ENCODE peak calls at places on chromosomes 16 and 17, in ten cellular contexts. One of them, this sample, is unnamed.

GRCh38 chr17:17171186-17171585 is 34.9 kb downstream of the PLD6 start:
- DNase-seq in prostate gland: no peak
- DNase-seq in breast epithelium: no peak
- DNase-seq in H1: no peak
- DNase-seq in transverse colon: no peak
- DNase-seq in sigmoid colon: no peak
- DNase-seq in stomach: no peak
- DNase-seq in GM23338: no peak
- DNase-seq in Panc1: no peak
- DNase-seq in HL-60: no peak
- DNase-seq in this sample: no peak

GRCh38 chr17:17714261-17714866 is 33.1 kb downstream of the RAI1 start:
- DNase-seq in prostate gland: no peak
- DNase-seq in breast epithelium: no peak
- DNase-seq in H1: no peak
- DNase-seq in transverse colon: no peak
- DNase-seq in sigmoid colon: no peak
- DNase-seq in stomach: no peak
- DNase-seq in GM23338: no peak
- DNase-seq in Panc1: no peak
- DNase-seq in HL-60: no peak
- DNase-seq in this sample: no peak

GRCh38 chr17:46744441-46744840 is 74.1 kb downstream of the WNT3 start:
- DNase-seq in prostate gland: no peak
- DNase-seq in breast epithelium: no peak
- DNase-seq in H1: no peak
- DNase-seq in transverse colon: no peak
- DNase-seq in sigmoid colon: no peak
- DNase-seq in stomach: no peak
- DNase-seq in GM23338: no peak
- DNase-seq in Panc1: no peak
- DNase-seq in HL-60: no peak
- DNase-seq in this sample: no peak

GRCh38 chr17:56830726-56831363 is 2.9 kb downstream of the C17orf67 start:
- DNase-seq in prostate gland: no peak
- DNase-seq in breast epithelium: no peak
- DNase-seq in H1: no peak
- DNase-seq in transverse colon: no peak
- DNase-seq in sigmoid colon: no peak
- DNase-seq in stomach: no peak
- DNase-seq in GM23338: no peak
- DNase-seq in Panc1: no peak
- DNase-seq in HL-60: no peak
- DNase-seq in this sample: no peak

GRCh38 chr16:50600582-50601283 is 52.5 kb downstream of the NKD1 start:
- DNase-seq in prostate gland: no peak
- DNase-seq in breast epithelium: no peak
- DNase-seq in H1: no peak
- DNase-seq in transverse colon: no peak
- DNase-seq in sigmoid colon: no peak
- DNase-seq in stomach: no peak
- DNase-seq in GM23338: no peak
- DNase-seq in Panc1: no peak
- DNase-seq in HL-60: no peak
- DNase-seq in this sample: no peak

GRCh38 chr16:57724541-57724940 is 11.0 kb upstream of the KATNB1 start:
- DNase-seq in prostate gland: no peak
- DNase-seq in breast epithelium: no peak
- DNase-seq in H1: no peak
- DNase-seq in transverse colon: no peak
- DNase-seq in sigmoid colon: no peak
- DNase-seq in stomach: no peak
- DNase-seq in GM23338: no peak
- DNase-seq in Panc1: no peak
- DNase-seq in HL-60: no peak
- DNase-seq in this sample: peak

GRCh38 chr16:81836279-81837054 is 57.4 kb downstream of the PLCG2 start:
- DNase-seq in prostate gland: no peak
- DNase-seq in breast epithelium: no peak
- DNase-seq in H1: no peak
- DNase-seq in transverse colon: no peak
- DNase-seq in sigmoid colon: peak
- DNase-seq in stomach: no peak
- DNase-seq in GM23338: no peak
- DNase-seq in Panc1: no peak
- DNase-seq in HL-60: no peak
- DNase-seq in this sample: no peak

GRCh38 chr17:77409282-77410161 is 268.8 kb downstream of the SEC14L1 start:
- DNase-seq in prostate gland: peak
- DNase-seq in breast epithelium: peak
- DNase-seq in H1: no peak
- DNase-seq in transverse colon: peak
- DNase-seq in sigmoid colon: peak
- DNase-seq in stomach: peak
- DNase-seq in GM23338: peak
- DNase-seq in Panc1: no peak
- DNase-seq in HL-60: no peak
- DNase-seq in this sample: no peak

GRCh38 chr17:8572767-8573166 is 57.8 kb downstream of the MYH10 start:
- DNase-seq in prostate gland: no peak
- DNase-seq in breast epithelium: no peak
- DNase-seq in H1: no peak
- DNase-seq in transverse colon: no peak
- DNase-seq in sigmoid colon: no peak
- DNase-seq in stomach: no peak
- DNase-seq in GM23338: no peak
- DNase-seq in Panc1: no peak
- DNase-seq in HL-60: no peak
- DNase-seq in this sample: no peak

GRCh38 chr17:57037401-57037800 is 47.6 kb upstream of the AKAP1 start:
- DNase-seq in prostate gland: no peak
- DNase-seq in breast epithelium: no peak
- DNase-seq in H1: no peak
- DNase-seq in transverse colon: no peak
- DNase-seq in sigmoid colon: no peak
- DNase-seq in stomach: no peak
- DNase-seq in GM23338: no peak
- DNase-seq in Panc1: no peak
- DNase-seq in HL-60: no peak
- DNase-seq in this sample: no peak

GRCh38 chr16:3401719-3402397 is 843 bp downstream of the ZNF174 start:
- DNase-seq in prostate gland: no peak
- DNase-seq in breast epithelium: no peak
- DNase-seq in H1: no peak
- DNase-seq in transverse colon: no peak
- DNase-seq in sigmoid colon: no peak
- DNase-seq in stomach: no peak
- DNase-seq in GM23338: peak
- DNase-seq in Panc1: no peak
- DNase-seq in HL-60: no peak
- DNase-seq in this sample: peak

GRCh38 chr16:27772093-27772820 is 222.3 kb downstream of the KATNIP start:
- DNase-seq in prostate gland: no peak
- DNase-seq in breast epithelium: no peak
- DNase-seq in H1: no peak
- DNase-seq in transverse colon: no peak
- DNase-seq in sigmoid colon: no peak
- DNase-seq in stomach: no peak
- DNase-seq in GM23338: no peak
- DNase-seq in Panc1: no peak
- DNase-seq in HL-60: no peak
- DNase-seq in this sample: peak

GRCh38 chr17:55533611-55534010 is 22.4 kb upstream of the SMIM36 start:
- DNase-seq in prostate gland: no peak
- DNase-seq in breast epithelium: no peak
- DNase-seq in H1: no peak
- DNase-seq in transverse colon: no peak
- DNase-seq in sigmoid colon: no peak
- DNase-seq in stomach: no peak
- DNase-seq in GM23338: no peak
- DNase-seq in Panc1: no peak
- DNase-seq in HL-60: no peak
- DNase-seq in this sample: no peak

GRCh38 chr17:72456026-72456569 is 335.3 kb downstream of the SOX9 start:
- DNase-seq in prostate gland: no peak
- DNase-seq in breast epithelium: no peak
- DNase-seq in H1: no peak
- DNase-seq in transverse colon: peak
- DNase-seq in sigmoid colon: no peak
- DNase-seq in stomach: peak
- DNase-seq in GM23338: no peak
- DNase-seq in Panc1: no peak
- DNase-seq in HL-60: no peak
- DNase-seq in this sample: peak
- TF ChIP-seq POLR2AphosphoS5 in prostate gland: no peak
- TF ChIP-seq POLR2AphosphoS5 in breast epithelium: no peak
- TF ChIP-seq POLR2AphosphoS5 in H1: no peak
- TF ChIP-seq POLR2AphosphoS5 in transverse colon: peak
- TF ChIP-seq POLR2AphosphoS5 in sigmoid colon: no peak
- TF ChIP-seq POLR2AphosphoS5 in stomach: no peak
- TF ChIP-seq POLR2AphosphoS5 in GM23338: no peak
- TF ChIP-seq POLR2AphosphoS5 in Panc1: no peak
- TF ChIP-seq POLR2AphosphoS5 in HL-60: no peak
- TF ChIP-seq POLR2AphosphoS5 in this sample: no peak

GRCh38 chr16:85900031-85900792 is 1.2 kb downstream of the IRF8 start:
- DNase-seq in prostate gland: no peak
- DNase-seq in breast epithelium: no peak
- DNase-seq in H1: no peak
- DNase-seq in transverse colon: no peak
- DNase-seq in sigmoid colon: no peak
- DNase-seq in stomach: peak
- DNase-seq in GM23338: no peak
- DNase-seq in Panc1: no peak
- DNase-seq in HL-60: no peak
- DNase-seq in this sample: no peak

GRCh38 chr16:85903576-85903975 is 4.6 kb downstream of the IRF8 start:
- DNase-seq in prostate gland: no peak
- DNase-seq in breast epithelium: no peak
- DNase-seq in H1: no peak
- DNase-seq in transverse colon: no peak
- DNase-seq in sigmoid colon: no peak
- DNase-seq in stomach: no peak
- DNase-seq in GM23338: no peak
- DNase-seq in Panc1: no peak
- DNase-seq in HL-60: no peak
- DNase-seq in this sample: peak

GRCh38 chr16:85901110-85901509 is 2.1 kb downstream of the IRF8 start:
- DNase-seq in prostate gland: no peak
- DNase-seq in breast epithelium: no peak
- DNase-seq in H1: no peak
- DNase-seq in transverse colon: no peak
- DNase-seq in sigmoid colon: no peak
- DNase-seq in stomach: no peak
- DNase-seq in GM23338: no peak
- DNase-seq in Panc1: no peak
- DNase-seq in HL-60: no peak
- DNase-seq in this sample: no peak

GRCh38 chr16:85901760-85902365 is 2.9 kb downstream of the IRF8 start:
- DNase-seq in prostate gland: no peak
- DNase-seq in breast epithelium: no peak
- DNase-seq in H1: no peak
- DNase-seq in transverse colon: no peak
- DNase-seq in sigmoid colon: no peak
- DNase-seq in stomach: no peak
- DNase-seq in GM23338: no peak
- DNase-seq in Panc1: no peak
- DNase-seq in HL-60: no peak
- DNase-seq in this sample: no peak

GRCh38 chr16:85902366-85903155 is 3.6 kb downstream of the IRF8 start:
- DNase-seq in prostate gland: no peak
- DNase-seq in breast epithelium: no peak
- DNase-seq in H1: no peak
- DNase-seq in transverse colon: peak
- DNase-seq in sigmoid colon: no peak
- DNase-seq in stomach: peak
- DNase-seq in GM23338: no peak
- DNase-seq in Panc1: no peak
- DNase-seq in HL-60: no peak
- DNase-seq in this sample: peak
- H3K4me3 ChIP-seq in prostate gland: no peak
- H3K4me3 ChIP-seq in breast epithelium: no peak
- H3K4me3 ChIP-seq in H1: no peak
- H3K4me3 ChIP-seq in transverse colon: peak
- H3K4me3 ChIP-seq in sigmoid colon: no peak
- H3K4me3 ChIP-seq in stomach: no peak
- H3K4me3 ChIP-seq in GM23338: no peak
- H3K4me3 ChIP-seq in Panc1: no peak
- H3K4me3 ChIP-seq in HL-60: peak
- H3K4me3 ChIP-seq in this sample: peak

GRCh38 chr17:81707725-81708646 is 4.1 kb upstream of the SLC25A10 start:
- DNase-seq in prostate gland: no peak
- DNase-seq in breast epithelium: no peak
- DNase-seq in H1: no peak
- DNase-seq in transverse colon: no peak
- DNase-seq in sigmoid colon: no peak
- DNase-seq in stomach: no peak
- DNase-seq in GM23338: no peak
- DNase-seq in Panc1: no peak
- DNase-seq in HL-60: no peak
- DNase-seq in this sample: peak
- H3K27ac ChIP-seq in prostate gland: no peak
- H3K27ac ChIP-seq in breast epithelium: no peak
- H3K27ac ChIP-seq in H1: no peak
- H3K27ac ChIP-seq in transverse colon: no peak
- H3K27ac ChIP-seq in sigmoid colon: no peak
- H3K27ac ChIP-seq in stomach: no peak
- H3K27ac ChIP-seq in GM23338: no peak
- H3K27ac ChIP-seq in Panc1: peak
- H3K27ac ChIP-seq in HL-60: peak
- H3K27ac ChIP-seq in this sample: no peak

DNA sequence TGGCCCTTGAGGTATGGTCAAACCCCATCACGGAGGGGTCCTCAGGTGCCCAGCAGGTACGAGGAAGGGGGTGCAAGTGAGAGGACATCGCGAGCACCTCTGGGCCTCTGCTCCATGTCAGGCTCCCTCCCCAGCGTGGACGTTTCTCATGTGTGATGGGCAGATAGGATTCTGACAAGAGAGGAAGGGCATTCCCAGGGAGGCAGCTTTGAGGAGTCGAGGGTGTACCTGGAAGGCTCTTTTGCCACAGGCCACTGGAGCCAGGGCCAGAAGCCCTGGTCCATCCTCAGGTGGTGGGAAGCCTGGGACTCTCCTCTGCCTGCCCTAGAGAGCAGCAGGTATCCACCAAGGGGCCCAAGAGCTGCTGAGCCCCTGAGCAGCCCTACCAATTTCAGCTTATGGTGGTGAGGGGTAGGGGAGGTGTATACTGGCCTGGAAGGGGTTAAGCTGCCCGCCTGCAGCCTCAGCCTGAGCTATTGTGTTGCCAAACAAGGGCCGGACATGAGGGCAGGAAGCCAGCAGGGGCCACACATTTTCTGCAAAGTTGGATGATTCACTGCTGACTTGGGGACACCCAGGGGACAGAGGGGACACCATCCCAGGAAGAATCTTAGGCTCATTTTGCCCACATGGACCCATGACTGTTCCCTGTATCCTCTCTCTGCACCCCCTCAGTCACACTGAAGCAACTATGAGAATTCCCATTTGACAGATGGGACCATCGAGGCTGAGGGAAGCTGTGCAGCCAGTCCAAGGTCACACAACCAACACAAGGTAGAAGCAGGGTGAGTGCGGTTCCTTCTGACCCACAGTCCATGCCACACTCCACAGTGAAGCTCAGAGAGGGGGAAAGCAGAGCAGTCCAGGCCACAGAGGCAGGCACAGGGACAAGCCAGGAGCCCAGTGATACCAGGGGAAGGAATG is 1.7 kb downstream of the CDH5 start:
- DNase-seq in prostate gland: no peak
- DNase-seq in breast epithelium: no peak
- DNase-seq in H1: no peak
- DNase-seq in transverse colon: no peak
- DNase-seq in sigmoid colon: no peak
- DNase-seq in stomach: no peak
- DNase-seq in GM23338: peak
- DNase-seq in Panc1: no peak
- DNase-seq in HL-60: no peak
- DNase-seq in this sample: no peak
- TF ChIP-seq POLR2AphosphoS5 in prostate gland: no peak
- TF ChIP-seq POLR2AphosphoS5 in breast epithelium: no peak
- TF ChIP-seq POLR2AphosphoS5 in H1: no peak
- TF ChIP-seq POLR2AphosphoS5 in transverse colon: no peak
- TF ChIP-seq POLR2AphosphoS5 in sigmoid colon: no peak
- TF ChIP-seq POLR2AphosphoS5 in stomach: no peak
- TF ChIP-seq POLR2AphosphoS5 in GM23338: no peak
- TF ChIP-seq POLR2AphosphoS5 in Panc1: no peak
- TF ChIP-seq POLR2AphosphoS5 in HL-60: no peak
- TF ChIP-seq POLR2AphosphoS5 in this sample: no peak

This sample was measured in spleen.